ENCODE peak calls at places on chromosomes 11 and 22, in seven cellular contexts. X, H, N, Y, D, F and A are unnamed samples.

GRCh38 chr22:44881246-44881600 is 128.6 kb downstream of the PHF21B start:
- DNase-seq in D (no peak), F (no peak), Y (no peak), N (no peak), X (no peak), H (no peak), A (no peak)

GRCh38 chr11:1631066-1631568 is 1.5 kb downstream of the KRTAP5-5 start:
- DNase-seq in D (no peak), H (no peak), N (no peak), F (no peak), X (no peak), Y (no peak), A (no peak)

GRCh38 chr11:19577391-19577831 is 135.2 kb upstream of the NAV2 start:
- DNase-seq in D (no peak), Y (no peak), H (peak; percentile 31), N (no peak), F (no peak), X (peak; percentile 67), A (no peak)

GRCh38 chr11:21566521-21567100 is 626.3 kb upstream of the ANO5 start:
- DNase-seq in Y (no peak), F (no peak), D (no peak), X (no peak), H (no peak), N (no peak), A (no peak)

GRCh38 chr11:118953265-118953664 is 2.8 kb upstream of the UPK2 start:
- DNase-seq in Y (no peak), D (no peak), H (no peak), N (no peak), X (no peak), F (no peak), A (no peak)

GRCh38 chr11:76621466-76621865 is 49.1 kb downstream of the LRRC32 start:
- DNase-seq in Y (no peak), N (no peak), X (no peak), F (no peak), D (no peak), H (no peak), A (no peak)

GRCh38 chr11:2165571-2165970 is 4.6 kb upstream of the INS start:
- DNase-seq in H (no peak), N (no peak), F (no peak), D (no peak), X (no peak), Y (no peak), A (no peak)

GRCh38 chr22:31332010-31332409 is 14.1 kb downstream of the PATZ1 start:
- DNase-seq in F (no peak), X (no peak), Y (no peak), N (no peak), H (no peak), D (no peak), A (no peak)

GRCh38 chr11:120784566-120785251 is 239.2 kb upstream of the TBCEL start:
- DNase-seq in Y (no peak), H (no peak), D (no peak), N (no peak), X (no peak), F (no peak), A (no peak)

GRCh38 chr11:84890706-84891105 is 736.4 kb downstream of the DLG2 start:
- DNase-seq in Y (no peak), N (no peak), F (no peak), D (no peak), X (no peak), H (no peak), A (no peak)

GRCh38 chr11:89436071-89436470 is 55.1 kb downstream of the NOX4 start:
- DNase-seq in F (no peak), H (peak; percentile 61), N (no peak), X (peak; percentile 24), D (no peak), Y (peak; percentile 16), A (no peak)

GRCh38 chr11:121391914-121392313 is 60.2 kb upstream of the SORL1 start:
- DNase-seq in X (peak; percentile 42), F (no peak), H (no peak), D (no peak), Y (peak; percentile 47), N (no peak), A (no peak)

GRCh38 chr22:22357024-22357868 is 112.7 kb downstream of the VPREB1 start:
- DNase-seq in H (peak; percentile 39), F (peak; percentile 19), D (peak; percentile 64), N (peak; percentile 59), X (peak; percentile 71), Y (peak; percentile 91), A (peak; percentile 52)

GRCh38 chr11:68211546-68211945 is 1.6 kb downstream of the KMT5B start:
- DNase-seq in Y (peak; percentile 62), F (no peak), N (no peak), D (no peak), H (no peak), X (no peak), A (peak; percentile 12)

GRCh38 chr11:67301951-67302516 is 1.3 kb upstream of the SSH3 start:
- DNase-seq in F (no peak), H (no peak), Y (peak; percentile 88), N (no peak), D (no peak), X (no peak), A (no peak)

GRCh38 chr11:93591247-93591898 is 48.2 kb upstream of the SMCO4 start:
- DNase-seq in H (no peak), D (no peak), Y (no peak), X (no peak), F (no peak), N (no peak), A (no peak)

GRCh38 chr11:79097279-79097875 is 343.5 kb downstream of the TENM4 start:
- DNase-seq in N (no peak), Y (no peak), D (no peak), H (no peak), F (no peak), X (peak; percentile 82), A (no peak)

GRCh38 chr11:73597340-73597955 is 464 bp downstream of the FAM168A start:
- DNase-seq in X (no peak), Y (no peak), F (no peak), H (peak; percentile 10), D (no peak), N (no peak), A (no peak)

GRCh38 chr11:103808246-103808645 is 228.2 kb upstream of the DDI1 start:
- DNase-seq in N (no peak), D (no peak), H (no peak), F (no peak), X (no peak), Y (no peak), A (no peak)

GRCh38 chr22:37880668-37881440 is 25.2 kb upstream of the MICALL1 start:
- DNase-seq in Y (no peak), N (no peak), X (peak; percentile 67), F (no peak), H (peak; percentile 82), D (no peak), A (no peak)

GRCh38 chr11:8333431-8334401 is 70.0 kb upstream of the LMO1 start:
- DNase-seq in H (no peak), F (no peak), Y (no peak), N (no peak), D (no peak), X (no peak), A (no peak)

GRCh38 chr11:116930177-116930576 is 92.8 kb upstream of the APOA1 start:
- DNase-seq in Y (no peak), N (peak; percentile 61), X (peak; percentile 57), H (peak; percentile 28), D (peak; percentile 39), F (no peak), A (peak; percentile 64)